ENCODE peak calls at places on chromosomes 4 and X, in seven cellular contexts. X, J, S, L, Z, P and F are unnamed samples. For H3K27me3, the result is how much of the 10 kb centered on the place peaks cover.

GRCh38 chrX:1281511-1281910 is 12.9 kb downstream of the CSF2RA start:
- DNase-seq in P (no peak), L (no peak), J (no peak), Z (no peak), S (no peak), X (peak), F (no peak)

GRCh38 chrX:120604359-120604782 is 470 bp downstream of the MCTS1 start:
- DNase-seq in L (peak), X (peak), P (peak), Z (no peak), J (no peak), S (no peak), F (peak)

GRCh38 chr4:56728512-56728911 is 47.4 kb upstream of the HOPX start:
- DNase-seq in P (peak), X (peak), Z (peak), L (peak), J (no peak), S (peak), F (peak)

GRCh38 chr4:134935320-134935719 is 733.7 kb upstream of the PABPC4L start:
- DNase-seq in J (no peak), S (peak), Z (no peak), X (no peak), P (no peak), L (peak), F (no peak)

GRCh38 chrX:386239-386767 is 404 bp downstream of the PPP2R3B start:
- DNase-seq in L (no peak), X (no peak), S (no peak), P (no peak), J (no peak), Z (no peak), F (no peak)

GRCh38 chrX:155028749-155029360 is 2.2 kb downstream of the FUNDC2 start:
- DNase-seq in S (no peak), J (no peak), Z (no peak), L (peak), X (peak), P (no peak), F (no peak)

GRCh38 chrX:153903991-153904957 is at the start of gene AVPR2:
- DNase-seq in J (no peak), X (no peak), L (no peak), Z (no peak), P (no peak), S (no peak), F (no peak)

GRCh38 chr4:168380290-168380689 is 61.7 kb upstream of the DDX60 start:
- DNase-seq in X (no peak), J (no peak), L (no peak), Z (no peak), P (no peak), S (no peak), F (no peak)

GRCh38 chrX:53065066-53065465 is 16.5 kb downstream of the GPR173 start:
- DNase-seq in Z (no peak), J (no peak), X (no peak), S (no peak), P (no peak), L (no peak), F (no peak)

GRCh38 chrX:153828308-153828707 is 2.0 kb downstream of the PDZD4 start:
- DNase-seq in J (no peak), S (no peak), P (no peak), Z (no peak), L (peak), X (no peak), F (no peak)

GRCh38 chrX:66015906-66016689 is 23.8 kb downstream of the VSIG4 start:
- DNase-seq in Z (no peak), S (no peak), J (no peak), P (no peak), X (no peak), L (no peak), F (no peak)

GRCh38 chr4:136811496-136812077 is 720.7 kb downstream of the PCDH18 start:
- DNase-seq in P (no peak), S (no peak), Z (no peak), L (no peak), J (no peak), X (no peak), F (no peak)

GRCh38 chr4:182255421-182256190 is 12.4 kb downstream of the TENM3 start:
- DNase-seq in S (no peak), J (no peak), Z (no peak), L (no peak), P (no peak), X (no peak), F (no peak)

GRCh38 chr4:42271096-42271495 is 118.6 kb upstream of the BEND4 start:
- DNase-seq in S (no peak), Z (no peak), L (no peak), X (no peak), J (no peak), P (no peak), F (no peak)

GRCh38 chr4:27921236-27921635 is 1060.6 kb downstream of the STIM2 start:
- DNase-seq in P (no peak), L (peak), X (peak), S (no peak), J (no peak), Z (no peak), F (no peak)

DNA sequence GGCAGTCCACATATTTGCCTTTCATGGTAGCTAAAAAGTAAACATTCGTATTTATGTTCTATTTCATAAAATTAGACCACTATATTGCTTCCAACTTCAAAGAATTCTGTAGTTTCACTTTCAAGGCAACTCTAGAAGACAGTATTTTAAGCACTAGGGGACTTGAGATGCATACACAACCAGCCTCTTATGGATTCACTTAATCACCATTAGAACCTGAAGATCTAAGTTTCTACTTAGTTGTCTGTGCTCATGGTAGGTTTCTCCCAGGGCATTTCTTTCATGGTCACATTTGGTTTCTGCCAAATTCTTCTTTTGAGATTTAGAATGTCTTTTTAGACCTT is 209.9 kb upstream of the HCCS start:
- DNase-seq in S (no peak), J (no peak), X (peak), L (no peak), Z (no peak), P (no peak), F (no peak)
- H3K4me3 ChIP-seq in S (no peak), J (no peak), X (no peak), L (no peak), Z (no peak), P (no peak), F (no peak)

GRCh38 chrX:138026211-138026610 is 460.3 kb downstream of the ZIC3 start:
- DNase-seq in X (no peak), P (no peak), J (no peak), S (no peak), L (no peak), Z (no peak), F (no peak)
- TF ChIP-seq CTCF in X (peak), P (no peak), J (no peak), S (no peak), L (no peak), Z (no peak), F (no peak)

DNA sequence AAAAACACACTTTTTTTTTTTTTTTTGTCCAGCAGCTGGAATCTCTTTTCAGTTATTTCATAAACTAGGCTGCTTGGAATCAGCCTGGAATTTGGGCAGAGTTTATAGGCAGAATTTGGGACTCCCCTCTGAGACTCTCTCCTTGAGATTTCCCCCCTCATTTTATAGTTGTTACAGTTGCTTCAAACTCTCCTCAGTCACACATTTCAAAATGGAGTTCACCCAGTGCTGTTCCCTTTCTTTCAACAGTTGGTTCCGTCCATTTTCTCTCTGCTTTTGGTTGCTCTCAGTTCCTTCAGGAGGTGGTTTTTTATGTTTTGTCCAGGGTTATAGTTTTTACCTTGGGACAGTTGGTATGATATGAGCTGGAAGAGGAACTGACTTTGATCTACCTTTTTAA is 27.5 kb downstream of the NSD2 start:
- DNase-seq in P (no peak), L (no peak), S (no peak), J (no peak), Z (no peak), X (no peak), F (no peak)
- H3K27me3 ChIP-seq in P (under half), L (under half), S (under half), J (under half), Z (under half), X (under half), F (under half)

GRCh38 chr4:36704289-36704688 is 422.9 kb downstream of the DTHD1 start:
- DNase-seq in P (no peak), S (no peak), L (no peak), J (no peak), X (no peak), Z (no peak), F (no peak)
- H3K4me3 ChIP-seq in P (no peak), S (no peak), L (no peak), J (no peak), X (no peak), Z (no peak), F (no peak)

DNA sequence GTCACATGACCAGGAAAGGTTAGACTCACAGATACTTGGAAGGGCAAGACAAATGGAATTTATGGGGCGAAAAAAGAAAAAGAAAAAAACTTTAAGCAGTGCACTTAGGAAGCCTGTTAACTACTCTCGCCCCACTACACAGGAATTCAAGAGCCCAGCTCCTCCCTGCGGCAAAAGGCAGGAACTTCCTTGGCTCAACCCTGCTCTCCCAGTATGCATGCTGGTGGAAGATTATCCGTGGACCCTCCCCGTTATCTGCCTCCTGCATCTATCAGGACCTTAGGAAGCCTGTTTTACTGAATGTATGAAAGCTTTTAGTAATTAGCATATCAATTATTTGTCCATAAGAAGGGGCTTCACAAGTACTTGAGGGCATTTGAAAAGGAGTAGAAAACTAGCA is 40.1 kb upstream of the RPA4 start:
- DNase-seq in Z (no peak), X (no peak), P (no peak), S (no peak), J (no peak), L (peak), F (no peak)
- TF ChIP-seq CTCF in Z (no peak), X (no peak), P (no peak), S (no peak), J (no peak), L (peak), F (no peak)